ENCODE peak calls at places on chromosomes 11 and 22, in nine cellular contexts. L, K, F, R, T, Y, A, O and W are unnamed samples.

GRCh38 chr22:19810381-19811141 is 44.1 kb downstream of the GNB1L start:
- DNase-seq in L (no peak), K (peak), F (no peak), R (no peak), T (peak), Y (no peak), A (peak), O (no peak), W (no peak)

GRCh38 chr22:40463017-40463631 is 92.7 kb downstream of the SGSM3 start:
- DNase-seq in L (no peak), K (no peak), F (no peak), R (no peak), T (no peak), Y (no peak), A (no peak), O (no peak), W (no peak)

GRCh38 chr11:129273944-129274343 is 81.8 kb upstream of the ARHGAP32 start:
- DNase-seq in L (no peak), K (no peak), F (no peak), R (no peak), T (no peak), Y (no peak), A (no peak), O (no peak), W (no peak)

GRCh38 chr22:48639021-48639795 is 1188.5 kb downstream of the BRD1 start:
- DNase-seq in L (no peak), K (no peak), F (no peak), R (no peak), T (no peak), Y (no peak), A (no peak), O (no peak), W (no peak)

GRCh38 chr22:21642584-21643448 is 714 bp downstream of the SDF2L1 start:
- DNase-seq in L (no peak), K (no peak), F (peak), R (peak), T (no peak), Y (no peak), A (peak), O (no peak), W (peak)

GRCh38 chr11:134882141-134882540 is 470.1 kb upstream of the B3GAT1 start:
- DNase-seq in L (no peak), K (no peak), F (no peak), R (no peak), T (no peak), Y (no peak), A (no peak), O (no peak), W (no peak)

GRCh38 chr11:64077607-64078006 is 41.9 kb downstream of the FLRT1 start:
- DNase-seq in L (no peak), K (no peak), F (no peak), R (no peak), T (no peak), Y (no peak), A (no peak), O (no peak), W (no peak)

GRCh38 chr11:40544162-40544561 is 915.3 kb downstream of the LRRC4C start:
- DNase-seq in L (no peak), K (no peak), F (no peak), R (no peak), T (no peak), Y (no peak), A (no peak), O (no peak), W (no peak)

GRCh38 chr11:86588566-86589090 is 83.8 kb downstream of the ME3 start:
- DNase-seq in L (no peak), K (no peak), F (no peak), R (no peak), T (no peak), Y (no peak), A (no peak), O (no peak), W (no peak)

GRCh38 chr11:10891321-10891720 is 33.5 kb upstream of the ZBED5 start:
- DNase-seq in L (no peak), K (no peak), F (no peak), R (no peak), T (no peak), Y (no peak), A (no peak), O (no peak), W (no peak)

GRCh38 chr11:12890476-12890875 is 118.6 kb upstream of the RASSF10 start:
- DNase-seq in L (no peak), K (no peak), F (no peak), R (no peak), T (no peak), Y (no peak), A (peak), O (no peak), W (no peak)

GRCh38 chr11:59615132-59615636 is 390 bp downstream of the OSBP start:
- DNase-seq in L (peak), K (peak), F (peak), R (peak), T (peak), Y (peak), A (no peak), O (peak), W (peak)

GRCh38 chr11:66951927-66952337 is 6.3 kb downstream of the PC start:
- DNase-seq in L (no peak), K (no peak), F (no peak), R (no peak), T (no peak), Y (no peak), A (peak), O (no peak), W (no peak)

GRCh38 chr11:64148200-64148916 is 17.6 kb downstream of the MACROD1 start:
- DNase-seq in L (peak), K (peak), F (peak), R (peak), T (no peak), Y (peak), A (peak), O (peak), W (peak)

GRCh38 chr22:48683640-48684039 is 1144.0 kb downstream of the BRD1 start:
- DNase-seq in L (no peak), K (no peak), F (no peak), R (no peak), T (no peak), Y (no peak), A (no peak), O (no peak), W (no peak)

GRCh38 chr11:64230209-64230984 is at the start of gene DNAJC4:
- DNase-seq in L (peak), K (peak), F (peak), R (peak), T (no peak), Y (peak), A (peak), O (peak), W (peak)

GRCh38 chr22:35219012-35219411 is 38.3 kb upstream of the HMGXB4 start:
- DNase-seq in L (peak), K (no peak), F (no peak), R (peak), T (no peak), Y (no peak), A (peak), O (no peak), W (no peak)

GRCh38 chr11:94186342-94187203 is 57.9 kb downstream of the PANX1 start:
- DNase-seq in L (no peak), K (no peak), F (no peak), R (no peak), T (no peak), Y (no peak), A (no peak), O (no peak), W (no peak)

GRCh38 chr11:116835042-116835772 is 2.2 kb downstream of the APOA1 start:
- DNase-seq in L (no peak), K (no peak), F (no peak), R (no peak), T (no peak), Y (no peak), A (no peak), O (no peak), W (peak)
- H3K27ac ChIP-seq in L (peak), K (peak), F (peak), R (no peak), T (peak), Y (peak), A (peak), O (peak), W (peak)

GRCh38 chr11:61392991-61393595 is 706 bp downstream of the TMEM216 start:
- DNase-seq in L (no peak), K (no peak), F (no peak), R (no peak), T (no peak), Y (no peak), A (peak), O (no peak), W (no peak)
- TF ChIP-seq CTCF in L (peak), K (no peak), F (no peak), R (peak), T (no peak), Y (no peak), A (peak), O (peak), W (no peak)

GRCh38 chr11:130418210-130418609 is 10.2 kb downstream of the ADAMTS8 start:
- DNase-seq in L (no peak), K (no peak), F (no peak), R (no peak), T (no peak), Y (no peak), A (no peak), O (peak), W (peak)
- H3K27ac ChIP-seq in L (no peak), K (no peak), F (peak), R (no peak), T (no peak), Y (no peak), A (peak), O (peak), W (peak)

DNA sequence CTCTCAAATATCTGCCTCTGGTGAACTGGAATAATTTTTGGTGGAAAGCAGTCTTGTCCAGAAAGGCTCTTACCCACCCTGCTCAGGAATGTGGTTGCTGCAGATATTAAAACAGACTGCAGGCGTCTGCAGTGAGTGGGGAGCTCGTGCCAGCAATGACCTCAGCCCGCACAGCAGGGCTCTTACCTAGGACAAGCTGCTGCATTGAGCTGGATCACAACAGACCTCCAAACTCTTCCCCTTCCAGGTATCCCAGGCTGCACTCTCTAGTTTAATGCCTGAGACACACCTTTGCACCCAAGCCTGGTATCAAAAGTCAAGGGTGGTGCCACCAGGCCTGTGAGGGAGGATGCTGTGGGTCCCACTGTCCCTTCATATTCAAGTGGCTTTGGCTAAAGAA is 69.7 kb upstream of the CDON start:
- DNase-seq in L (peak), K (no peak), F (peak), R (peak), T (no peak), Y (peak), A (no peak), O (no peak), W (peak)
- TF ChIP-seq CTCF in L (no peak), K (no peak), F (peak), R (peak), T (no peak), Y (peak), A (no peak), O (no peak), W (no peak)

DNA sequence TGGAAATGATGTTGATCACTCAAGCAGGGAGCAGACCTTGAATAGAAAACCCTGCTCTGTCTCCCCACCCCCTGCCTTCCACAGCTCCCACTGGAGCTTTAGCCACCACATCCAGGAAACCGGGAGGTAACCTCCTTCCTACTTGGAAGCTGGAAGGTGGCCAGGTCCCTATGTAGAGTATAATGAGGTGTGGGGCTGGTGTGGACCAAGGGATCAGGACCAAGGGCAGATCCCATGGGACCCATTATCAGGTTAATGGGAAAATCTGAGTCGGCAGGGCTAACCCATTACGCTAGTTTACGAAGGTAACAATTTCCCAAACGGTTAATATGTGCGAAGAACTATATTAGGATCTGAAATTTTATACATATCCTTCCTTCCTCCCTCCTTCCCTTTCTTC is 321.9 kb downstream of the MIAT start:
- DNase-seq in L (no peak), K (no peak), F (no peak), R (no peak), T (no peak), Y (no peak), A (no peak), O (no peak), W (no peak)
- H3K27ac ChIP-seq in L (no peak), K (no peak), F (no peak), R (no peak), T (no peak), Y (no peak), A (no peak), O (no peak), W (no peak)

GRCh38 chr11:119996556-119996955 is 141.4 kb downstream of the TRIM29 start:
- DNase-seq in L (no peak), K (no peak), F (no peak), R (no peak), T (no peak), Y (no peak), A (no peak), O (no peak), W (no peak)

GRCh38 chr11:120001161-120002135 is 136.5 kb downstream of the TRIM29 start:
- DNase-seq in L (no peak), K (no peak), F (no peak), R (no peak), T (no peak), Y (no peak), A (no peak), O (no peak), W (no peak)

GRCh38 chr11:119993732-119994131 is 144.2 kb downstream of the TRIM29 start:
- DNase-seq in L (no peak), K (no peak), F (no peak), R (peak), T (no peak), Y (no peak), A (no peak), O (no peak), W (no peak)

GRCh38 chr11:119995730-119996491 is 142.0 kb downstream of the TRIM29 start:
- DNase-seq in L (no peak), K (no peak), F (no peak), R (peak), T (no peak), Y (no peak), A (no peak), O (peak), W (no peak)

GRCh38 chr11:119999220-119999619 is 138.7 kb downstream of the TRIM29 start:
- DNase-seq in L (no peak), K (no peak), F (no peak), R (peak), T (no peak), Y (no peak), A (no peak), O (no peak), W (no peak)
- TF ChIP-seq CTCF in L (peak), K (no peak), F (no peak), R (peak), T (no peak), Y (no peak), A (no peak), O (no peak), W (no peak)

DNA sequence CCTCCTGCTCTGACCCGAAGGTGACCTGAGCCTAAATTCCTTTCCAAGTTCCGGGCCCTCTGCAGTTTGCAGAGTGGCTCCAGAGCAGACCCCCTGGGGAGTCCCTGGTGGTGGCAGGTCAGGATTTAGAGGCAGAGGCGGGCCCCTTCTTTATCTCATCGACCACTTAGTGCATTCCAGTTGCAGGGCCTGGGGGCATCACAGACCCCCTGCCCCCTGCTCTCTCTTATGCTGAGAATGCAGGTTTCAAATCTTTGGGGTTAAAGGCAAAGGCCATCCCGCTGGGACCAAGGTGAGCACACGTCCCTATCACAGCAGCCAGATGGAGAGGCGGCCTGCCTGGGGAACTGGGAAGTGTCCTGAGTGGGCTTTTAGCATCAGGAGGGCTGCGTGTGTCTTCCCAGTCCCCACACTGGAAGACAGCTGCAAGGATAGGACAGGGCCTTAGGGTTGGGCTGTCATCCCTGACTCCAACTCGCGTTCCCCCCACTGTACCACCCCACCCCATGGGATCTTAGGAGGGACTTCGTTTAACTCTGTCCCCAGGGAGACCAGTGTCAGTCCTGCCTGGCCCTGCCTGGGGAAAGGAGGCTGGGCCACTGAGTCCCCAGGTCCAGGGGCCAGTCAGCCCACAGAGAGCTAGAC is 11.3 kb downstream of the DERL3 start:
- DNase-seq in L (no peak), K (no peak), F (no peak), R (no peak), T (no peak), Y (no peak), A (no peak), O (no peak), W (no peak)
- H3K27ac ChIP-seq in L (no peak), K (no peak), F (no peak), R (no peak), T (no peak), Y (peak), A (no peak), O (peak), W (peak)

DNA sequence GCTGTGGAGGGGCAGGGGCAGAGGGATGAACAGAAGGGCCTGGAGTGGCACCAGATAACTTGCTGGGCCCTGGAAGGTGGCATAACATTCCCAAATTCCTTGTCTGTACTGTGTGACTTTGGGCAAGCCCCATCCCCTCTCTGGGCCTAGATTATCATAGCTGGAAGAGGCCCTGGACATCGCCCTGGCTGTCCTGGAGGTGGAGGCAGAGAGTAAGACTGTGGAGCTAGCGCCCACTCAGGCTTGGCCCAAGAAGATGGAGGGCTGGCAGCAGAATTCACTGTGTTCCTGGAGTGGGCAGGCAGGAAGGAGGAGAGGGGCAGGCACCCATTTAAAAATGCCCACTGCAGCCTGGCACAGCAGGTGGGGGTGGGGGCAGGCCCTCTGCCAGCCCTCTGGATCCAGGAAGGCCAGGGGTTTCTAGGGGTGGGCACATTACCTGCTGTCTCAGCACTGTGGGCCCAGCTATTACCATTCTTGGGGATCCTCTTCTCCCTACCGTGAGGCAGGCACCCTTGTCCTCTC is 22.6 kb downstream of the ARHGEF17 start:
- DNase-seq in L (no peak), K (no peak), F (no peak), R (no peak), T (no peak), Y (no peak), A (peak), O (no peak), W (peak)
- TF ChIP-seq CTCF in L (peak), K (peak), F (peak), R (peak), T (no peak), Y (peak), A (peak), O (no peak), W (no peak)

DNA sequence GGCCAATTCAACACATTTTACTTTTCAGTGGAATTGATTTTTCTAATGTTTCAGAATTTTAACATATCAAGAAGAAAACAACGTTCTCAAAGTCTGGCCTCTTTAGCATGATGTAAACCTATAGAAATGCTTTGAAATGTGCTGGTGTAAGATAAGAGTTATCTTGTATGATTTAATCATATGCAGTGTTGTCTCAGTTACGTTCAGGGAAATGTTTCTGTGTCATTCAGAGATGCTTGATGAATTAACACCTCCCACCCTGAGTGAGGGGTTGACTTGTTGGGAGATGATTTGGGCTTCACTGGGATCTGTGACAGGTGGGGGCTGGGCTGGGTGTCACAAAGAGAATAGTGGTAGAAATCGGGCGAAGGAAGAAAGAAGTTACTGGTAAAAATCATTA is 15.7 kb upstream of the MYO18B start:
- DNase-seq in L (no peak), K (no peak), F (no peak), R (no peak), T (no peak), Y (no peak), A (no peak), O (no peak), W (no peak)
- H3K27ac ChIP-seq in L (no peak), K (no peak), F (no peak), R (no peak), T (no peak), Y (no peak), A (no peak), O (no peak), W (no peak)